ENCODE peak calls at places on chromosomes 6 and 20, in six cellular contexts. E is uterus, S is hypothalamus, A is NCI-H1105 treated with DMSO at 0.1 percent for 48 hours, T is kidney glomerular epithelial cell, W is SW 1271. Q is an unnamed sample.

GRCh38 chr20:52972190-52972937 is at the start of gene TSHZ2:
- DNase-seq in A (peak; percentile 20), W (no peak), T (peak; percentile 75), E (peak; percentile 59), S (no peak), Q (no peak)

GRCh38 chr6:15495375-15495901 is 167.4 kb downstream of the DTNBP1 start:
- DNase-seq in A (no peak), S (no peak), E (no peak), W (no peak), T (no peak), Q (no peak)

GRCh38 chr20:3398681-3399252 is 8.7 kb downstream of the DNAAF9 start:
- DNase-seq in S (no peak), W (no peak), T (peak; percentile 22), A (no peak), E (no peak), Q (no peak)

GRCh38 chr20:21505810-21506530 is 7.9 kb downstream of the NKX2-2 start:
- DNase-seq in E (no peak), A (no peak), S (peak; percentile 36), W (no peak), T (no peak), Q (no peak)

GRCh38 chr6:161104966-161105365 is 113.4 kb downstream of the MAP3K4 start:
- DNase-seq in E (no peak), A (no peak), W (no peak), T (peak; percentile 28), S (no peak), Q (no peak)

GRCh38 chr6:1630771-1631217 is 21.1 kb downstream of the FOXC1 start:
- DNase-seq in S (no peak), W (no peak), T (peak; percentile 95), E (no peak), A (no peak), Q (no peak)

GRCh38 chr6:3506751-3507388 is 50.0 kb upstream of the SLC22A23 start:
- DNase-seq in E (no peak), T (no peak), W (no peak), A (no peak), S (no peak), Q (no peak)

GRCh38 chr6:23269436-23269835 is 700.1 kb downstream of the HDGFL1 start:
- DNase-seq in W (no peak), E (no peak), S (no peak), A (no peak), T (no peak), Q (no peak)

GRCh38 chr6:138240476-138241245 is 22.4 kb upstream of the PBOV1 start:
- DNase-seq in A (no peak), W (no peak), S (no peak), E (no peak), T (no peak), Q (no peak)

GRCh38 chr20:36818831-36819230 is 45.3 kb upstream of the DSN1 start:
- DNase-seq in S (no peak), T (no peak), E (no peak), W (no peak), A (peak; percentile 55), Q (no peak)

GRCh38 chr6:78966542-78966941 is 99.2 kb downstream of the IRAK1BP1 start:
- DNase-seq in T (no peak), W (no peak), S (no peak), E (no peak), A (no peak), Q (no peak)

GRCh38 chr20:52075400-52075799 is 116.2 kb downstream of the ZFP64 start:
- DNase-seq in T (no peak), A (no peak), S (no peak), E (no peak), W (no peak), Q (no peak)

GRCh38 chr6:47875593-47875992 is 93.8 kb downstream of the OPN5 start:
- DNase-seq in A (no peak), T (no peak), E (no peak), S (no peak), W (no peak), Q (no peak)